ENCODE peak calls at places on chromosomes 7 and 10, in nine cellular contexts. X is esophagus squamous epithelium, C is foreskin keratinocyte, E is A549, M is hepatocyte, Q is transverse colon, J is Peyer's patch, S is adrenal gland, A is psoas muscle. Y is an unnamed sample.

GRCh38 chr10:21746118-21746517 is 212.1 kb downstream of the MLLT10 start:
- DNase-seq in X (no peak), C (no peak), E (no peak), M (no peak), Q (no peak), J (no peak), S (no peak), A (no peak), Y (no peak)

GRCh38 chr7:102095933-102096332 is 190.7 kb upstream of the SH2B2 start:
- DNase-seq in X (no peak), C (no peak), E (no peak), M (no peak), Q (no peak), J (no peak), S (no peak), A (no peak), Y (no peak)

GRCh38 chr10:97102441-97102840 is 83.3 kb downstream of the SLIT1 start:
- DNase-seq in X (no peak), C (no peak), E (no peak), M (no peak), Q (no peak), J (no peak), S (no peak), A (no peak), Y (no peak)

GRCh38 chr10:122639801-122640200 is 59.8 kb downstream of the C10orf120 start:
- DNase-seq in X (no peak), C (peak; percentile 7), E (no peak), M (no peak), Q (no peak), J (peak; percentile 27), S (no peak), A (no peak), Y (peak; percentile 32)

GRCh38 chr7:102439963-102440795 is 6.8 kb downstream of the ORAI2 start:
- DNase-seq in X (no peak), C (peak; percentile 26), E (peak; percentile 89), M (peak; percentile 49), Q (no peak), J (peak; percentile 64), S (peak; percentile 98), A (peak; percentile 90), Y (no peak)

GRCh38 chr7:22576941-22577927 is 77.2 kb upstream of the STEAP1B start:
- DNase-seq in X (no peak), C (no peak), E (no peak), M (peak; percentile 74), Q (no peak), J (no peak), S (peak; percentile 60), A (no peak), Y (peak; percentile 72)

GRCh38 chr10:69497611-69498390 is 46.5 kb downstream of the TSPAN15 start:
- DNase-seq in X (no peak), C (no peak), E (no peak), M (no peak), Q (no peak), J (peak; percentile 42), S (peak; percentile 35), A (no peak), Y (no peak)

GRCh38 chr7:132750530-132751281 is 174.4 kb upstream of the PLXNA4 start:
- DNase-seq in X (no peak), C (no peak), E (no peak), M (peak; percentile 16), Q (no peak), J (no peak), S (no peak), A (no peak), Y (no peak)

GRCh38 chr10:482036-482435 is 207.4 kb downstream of the DIP2C start:
- DNase-seq in X (no peak), C (no peak), E (no peak), M (no peak), Q (no peak), J (no peak), S (no peak), A (peak; percentile 62), Y (no peak)

GRCh38 chr10:132545659-132546367 is 8.2 kb downstream of the INPP5A start:
- DNase-seq in X (no peak), C (no peak), E (no peak), M (no peak), Q (no peak), J (peak; percentile 37), S (no peak), A (peak; percentile 39), Y (peak; percentile 62)

GRCh38 chr7:119724041-119724792 is 548.8 kb upstream of the KCND2 start:
- DNase-seq in X (no peak), C (no peak), E (no peak), M (no peak), Q (no peak), J (peak; percentile 13), S (no peak), A (no peak), Y (no peak)

GRCh38 chr7:27836525-27836924 is 96.6 kb downstream of the TAX1BP1 start:
- DNase-seq in X (no peak), C (no peak), E (no peak), M (no peak), Q (no peak), J (no peak), S (no peak), A (no peak), Y (no peak)

GRCh38 chr7:30988346-30989005 is 24.7 kb downstream of the GHRHR start:
- DNase-seq in X (no peak), C (no peak), E (no peak), M (peak; percentile 51), Q (peak; percentile 49), J (peak; percentile 61), S (peak; percentile 92), A (peak; percentile 76), Y (no peak)

GRCh38 chr10:23399701-23400144 is 39.2 kb upstream of the OTUD1 start:
- DNase-seq in X (no peak), C (no peak), E (no peak), M (peak; percentile 68), Q (no peak), J (no peak), S (peak; percentile 80), A (peak; percentile 85), Y (no peak)

GRCh38 chr7:95169678-95170077 is 154.7 kb downstream of the PON1 start:
- DNase-seq in X (no peak), C (no peak), E (no peak), M (no peak), Q (no peak), J (no peak), S (no peak), A (no peak), Y (no peak)

GRCh38 chr10:110356628-110357245 is 52.0 kb upstream of the SMNDC1 start:
- DNase-seq in X (peak; percentile 23), C (no peak), E (no peak), M (no peak), Q (peak; percentile 80), J (no peak), S (peak; percentile 87), A (no peak), Y (no peak)

GRCh38 chr7:25965405-25966123 is 186.4 kb upstream of the NFE2L3 start:
- DNase-seq in X (no peak), C (no peak), E (no peak), M (no peak), Q (no peak), J (no peak), S (no peak), A (no peak), Y (no peak)
- H3K4me1 ChIP-seq in X (peaks cover 4% of the 10 kb centered on the region), C (no peaks in the 10 kb centered on the region), E (no peaks in the 10 kb centered on the region), M (no peaks in the 10 kb centered on the region), Q (no peaks in the 10 kb centered on the region), J (no peaks in the 10 kb centered on the region), S (no peaks in the 10 kb centered on the region), A (no peaks in the 10 kb centered on the region), Y (peaks cover 13% of the 10 kb centered on the region)

GRCh38 chr10:106563384-106563783 is 601.1 kb downstream of the SORCS1 start:
- DNase-seq in X (no peak), C (no peak), E (no peak), M (no peak), Q (no peak), J (no peak), S (no peak), A (no peak), Y (no peak)

GRCh38 chr10:106557053-106557452 is 607.5 kb downstream of the SORCS1 start:
- DNase-seq in X (no peak), C (no peak), E (no peak), M (no peak), Q (no peak), J (no peak), S (no peak), A (no peak), Y (no peak)

GRCh38 chr10:106557951-106558733 is 606.4 kb downstream of the SORCS1 start:
- DNase-seq in X (no peak), C (no peak), E (no peak), M (no peak), Q (no peak), J (no peak), S (no peak), A (no peak), Y (no peak)

GRCh38 chr10:106559442-106559841 is 605.1 kb downstream of the SORCS1 start:
- DNase-seq in X (no peak), C (no peak), E (no peak), M (no peak), Q (no peak), J (no peak), S (no peak), A (no peak), Y (no peak)

GRCh38 chr10:106560925-106561640 is 603.4 kb downstream of the SORCS1 start:
- DNase-seq in X (no peak), C (peak; percentile 71), E (no peak), M (no peak), Q (no peak), J (no peak), S (no peak), A (no peak), Y (no peak)
- H3K4me1 ChIP-seq in X (no peaks in the 10 kb centered on the region), C (peaks cover 14% of the 10 kb centered on the region), E (no peaks in the 10 kb centered on the region), M (no peaks in the 10 kb centered on the region), Q (no peaks in the 10 kb centered on the region), J (no peaks in the 10 kb centered on the region), S (no peaks in the 10 kb centered on the region), A (no peaks in the 10 kb centered on the region), Y (no peaks in the 10 kb centered on the region)

DNA sequence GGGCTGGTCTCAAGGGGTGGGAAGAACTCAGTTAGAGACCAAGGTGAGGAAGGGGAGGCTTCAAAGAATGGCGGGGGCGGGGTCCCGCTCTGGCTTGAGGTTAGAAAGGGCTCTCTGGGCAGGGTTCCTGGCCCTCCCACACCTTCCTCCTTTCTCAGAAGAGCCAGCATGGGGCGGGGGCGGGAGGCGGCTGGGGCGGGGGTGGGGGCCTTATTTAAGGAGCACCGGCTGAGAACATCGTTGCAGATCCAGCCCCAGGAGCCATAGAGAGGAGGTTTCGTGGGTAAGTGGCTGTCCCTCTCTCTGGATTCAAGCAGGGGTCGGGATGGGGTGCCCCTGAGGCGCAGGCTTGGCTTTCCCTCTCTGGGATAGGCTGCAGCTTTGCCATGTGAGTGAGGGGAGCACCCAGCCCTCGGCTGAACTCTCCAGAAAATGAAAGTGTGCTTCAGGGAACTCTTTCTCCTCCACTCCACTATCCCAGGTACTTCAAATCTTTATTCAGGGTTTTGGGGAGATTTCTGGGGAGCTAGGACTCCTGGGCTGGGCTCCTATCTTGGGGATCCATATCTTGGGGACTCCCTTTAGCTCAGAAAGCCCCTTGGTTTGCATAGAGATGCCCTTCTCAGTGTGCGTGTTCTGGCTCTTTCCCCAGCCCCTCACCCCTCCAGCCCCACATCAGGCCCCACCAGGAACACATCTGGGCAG is 3.3 kb upstream of the CUEDC2 start:
- DNase-seq in X (no peak), C (no peak), E (no peak), M (peak; percentile 13), Q (no peak), J (no peak), S (no peak), A (no peak), Y (no peak)
- H3K4me1 ChIP-seq in X (peaks cover 16% of the 10 kb centered on the region), C (no peaks in the 10 kb centered on the region), E (peaks cover 14% of the 10 kb centered on the region), M (peaks cover 27% of the 10 kb centered on the region), Q (peaks cover 7% of the 10 kb centered on the region), J (no peaks in the 10 kb centered on the region), S (peaks cover 8% of the 10 kb centered on the region), A (peaks cover 7% of the 10 kb centered on the region), Y (peaks cover 18% of the 10 kb centered on the region)

GRCh38 chr10:130834573-130834972 is 476.9 kb downstream of the TCERG1L start:
- DNase-seq in X (no peak), C (no peak), E (no peak), M (no peak), Q (no peak), J (no peak), S (no peak), A (no peak), Y (no peak)
- H3K4me1 ChIP-seq in X (no peaks in the 10 kb centered on the region), C (no peaks in the 10 kb centered on the region), E (no peaks in the 10 kb centered on the region), M (no peaks in the 10 kb centered on the region), Q (no peaks in the 10 kb centered on the region), J (no peaks in the 10 kb centered on the region), S (no peaks in the 10 kb centered on the region), A (no peaks in the 10 kb centered on the region), Y (no peaks in the 10 kb centered on the region)